ENCODE peak calls at places on chromosomes 7 and 10, in six cellular contexts. One of them, this sample, is unnamed.

GRCh38 chr10:96257944-96258343 is 13.4 kb downstream of the BLNK start:
- DNase-seq in AG09319: no peak
- DNase-seq in left colon: no peak
- DNase-seq in NCI-H510A treated with DMSO at 0.1 percent for 48 hours: no peak
- DNase-seq in fibroblast of mammary gland: no peak
- DNase-seq in AG10803: no peak
- DNase-seq in this sample: peak

GRCh38 chr10:11861341-11861740 is 38.2 kb downstream of the PROSER2 start:
- DNase-seq in AG10803: no peak
- DNase-seq in AG09319: no peak
- DNase-seq in NCI-H510A treated with DMSO at 0.1 percent for 48 hours: no peak
- DNase-seq in fibroblast of mammary gland: no peak
- DNase-seq in left colon: no peak
- DNase-seq in this sample: no peak

GRCh38 chr7:118245267-118246040 is 20.9 kb downstream of the ANKRD7 start:
- DNase-seq in AG09319: no peak
- DNase-seq in left colon: no peak
- DNase-seq in AG10803: no peak
- DNase-seq in fibroblast of mammary gland: no peak
- DNase-seq in NCI-H510A treated with DMSO at 0.1 percent for 48 hours: no peak
- DNase-seq in this sample: no peak

GRCh38 chr10:35027567-35027966 is 62.6 kb downstream of the CUL2 start:
- DNase-seq in left colon: no peak
- DNase-seq in NCI-H510A treated with DMSO at 0.1 percent for 48 hours: no peak
- DNase-seq in AG09319: no peak
- DNase-seq in AG10803: peak
- DNase-seq in fibroblast of mammary gland: peak
- DNase-seq in this sample: no peak

GRCh38 chr10:118708571-118708970 is 46.2 kb downstream of the CACUL1 start:
- DNase-seq in AG09319: no peak
- DNase-seq in AG10803: no peak
- DNase-seq in NCI-H510A treated with DMSO at 0.1 percent for 48 hours: no peak
- DNase-seq in left colon: no peak
- DNase-seq in fibroblast of mammary gland: no peak
- DNase-seq in this sample: no peak

GRCh38 chr7:132666076-132666775 is 90.0 kb upstream of the PLXNA4 start:
- DNase-seq in AG10803: peak
- DNase-seq in left colon: no peak
- DNase-seq in fibroblast of mammary gland: peak
- DNase-seq in AG09319: no peak
- DNase-seq in NCI-H510A treated with DMSO at 0.1 percent for 48 hours: no peak
- DNase-seq in this sample: no peak

GRCh38 chr7:117863618-117864017 is 9.6 kb downstream of the CTTNBP2 start:
- DNase-seq in AG10803: no peak
- DNase-seq in NCI-H510A treated with DMSO at 0.1 percent for 48 hours: no peak
- DNase-seq in fibroblast of mammary gland: no peak
- DNase-seq in AG09319: no peak
- DNase-seq in left colon: no peak
- DNase-seq in this sample: no peak

GRCh38 chr7:137343483-137343841 is at the start of gene PTN:
- DNase-seq in NCI-H510A treated with DMSO at 0.1 percent for 48 hours: peak
- DNase-seq in AG10803: peak
- DNase-seq in fibroblast of mammary gland: peak
- DNase-seq in AG09319: peak
- DNase-seq in left colon: peak
- DNase-seq in this sample: peak

GRCh38 chr7:112207106-112207592 is 654 bp downstream of the ZNF277 start:
- DNase-seq in AG09319: no peak
- DNase-seq in left colon: no peak
- DNase-seq in fibroblast of mammary gland: no peak
- DNase-seq in NCI-H510A treated with DMSO at 0.1 percent for 48 hours: no peak
- DNase-seq in AG10803: peak
- DNase-seq in this sample: no peak

GRCh38 chr10:131141207-131141606 is 170.3 kb downstream of the TCERG1L start:
- DNase-seq in NCI-H510A treated with DMSO at 0.1 percent for 48 hours: no peak
- DNase-seq in left colon: no peak
- DNase-seq in AG09319: no peak
- DNase-seq in AG10803: no peak
- DNase-seq in fibroblast of mammary gland: no peak
- DNase-seq in this sample: no peak

GRCh38 chr10:112886463-112886862 is 63.6 kb upstream of the TCF7L2 start:
- DNase-seq in AG09319: no peak
- DNase-seq in fibroblast of mammary gland: no peak
- DNase-seq in left colon: no peak
- DNase-seq in NCI-H510A treated with DMSO at 0.1 percent for 48 hours: no peak
- DNase-seq in AG10803: no peak
- DNase-seq in this sample: no peak

GRCh38 chr7:25894902-25895791 is 256.9 kb upstream of the NFE2L3 start:
- DNase-seq in AG10803: peak
- DNase-seq in fibroblast of mammary gland: peak
- DNase-seq in AG09319: no peak
- DNase-seq in NCI-H510A treated with DMSO at 0.1 percent for 48 hours: peak
- DNase-seq in left colon: peak
- DNase-seq in this sample: peak

GRCh38 chr7:141014091-141014490 is 661 bp downstream of the MRPS33 start:
- DNase-seq in AG09319: peak
- DNase-seq in left colon: no peak
- DNase-seq in fibroblast of mammary gland: peak
- DNase-seq in NCI-H510A treated with DMSO at 0.1 percent for 48 hours: no peak
- DNase-seq in AG10803: peak
- DNase-seq in this sample: no peak

GRCh38 chr7:30970594-30971094 is 6.9 kb downstream of the GHRHR start:
- DNase-seq in AG10803: no peak
- DNase-seq in AG09319: no peak
- DNase-seq in fibroblast of mammary gland: peak
- DNase-seq in left colon: no peak
- DNase-seq in NCI-H510A treated with DMSO at 0.1 percent for 48 hours: no peak
- DNase-seq in this sample: no peak

GRCh38 chr10:78470267-78471103 is 436.8 kb downstream of the RPS24 start:
- DNase-seq in AG09319: no peak
- DNase-seq in fibroblast of mammary gland: peak
- DNase-seq in left colon: no peak
- DNase-seq in AG10803: no peak
- DNase-seq in NCI-H510A treated with DMSO at 0.1 percent for 48 hours: peak
- DNase-seq in this sample: no peak

GRCh38 chr10:114181971-114182370 is 2.8 kb downstream of the TDRD1 start:
- DNase-seq in left colon: peak
- DNase-seq in NCI-H510A treated with DMSO at 0.1 percent for 48 hours: no peak
- DNase-seq in fibroblast of mammary gland: no peak
- DNase-seq in AG09319: no peak
- DNase-seq in AG10803: no peak
- DNase-seq in this sample: no peak

GRCh38 chr7:122902751-122903495 is 16.7 kb upstream of the CADPS2 start:
- DNase-seq in NCI-H510A treated with DMSO at 0.1 percent for 48 hours: no peak
- DNase-seq in left colon: no peak
- DNase-seq in AG10803: peak
- DNase-seq in AG09319: no peak
- DNase-seq in fibroblast of mammary gland: peak
- DNase-seq in this sample: no peak

GRCh38 chr10:132039371-132039770 is 26.4 kb upstream of the JAKMIP3 start:
- DNase-seq in left colon: no peak
- DNase-seq in NCI-H510A treated with DMSO at 0.1 percent for 48 hours: no peak
- DNase-seq in AG10803: no peak
- DNase-seq in fibroblast of mammary gland: no peak
- DNase-seq in AG09319: no peak
- DNase-seq in this sample: no peak

GRCh38 chr10:117374506-117375359 is 507 bp downstream of the PDZD8 start:
- DNase-seq in AG10803: peak
- DNase-seq in NCI-H510A treated with DMSO at 0.1 percent for 48 hours: peak
- DNase-seq in AG09319: no peak
- DNase-seq in fibroblast of mammary gland: peak
- DNase-seq in left colon: peak
- DNase-seq in this sample: peak

GRCh38 chr10:50653142-50653541 is 29.4 kb upstream of the SGMS1 start:
- DNase-seq in left colon: no peak
- DNase-seq in AG09319: peak
- DNase-seq in NCI-H510A treated with DMSO at 0.1 percent for 48 hours: no peak
- DNase-seq in AG10803: peak
- DNase-seq in fibroblast of mammary gland: peak
- DNase-seq in this sample: peak

GRCh38 chr10:31456463-31456862 is 137.4 kb downstream of the ZEB1 start:
- DNase-seq in AG09319: no peak
- DNase-seq in fibroblast of mammary gland: no peak
- DNase-seq in NCI-H510A treated with DMSO at 0.1 percent for 48 hours: no peak
- DNase-seq in left colon: no peak
- DNase-seq in AG10803: peak
- DNase-seq in this sample: no peak

GRCh38 chr10:43037942-43038782 is 38.7 kb upstream of the RET start:
- DNase-seq in fibroblast of mammary gland: no peak
- DNase-seq in AG10803: no peak
- DNase-seq in left colon: no peak
- DNase-seq in NCI-H510A treated with DMSO at 0.1 percent for 48 hours: no peak
- DNase-seq in AG09319: no peak
- DNase-seq in this sample: no peak

GRCh38 chr7:157668221-157668883 is 331.5 kb downstream of the DNAJB6 start:
- DNase-seq in AG09319: no peak
- DNase-seq in left colon: peak
- DNase-seq in AG10803: no peak
- DNase-seq in fibroblast of mammary gland: no peak
- DNase-seq in NCI-H510A treated with DMSO at 0.1 percent for 48 hours: no peak
- DNase-seq in this sample: no peak

GRCh38 chr10:121459765-121460453 is 138.3 kb downstream of the FGFR2 start:
- DNase-seq in left colon: no peak
- DNase-seq in NCI-H510A treated with DMSO at 0.1 percent for 48 hours: no peak
- DNase-seq in fibroblast of mammary gland: no peak
- DNase-seq in AG10803: peak
- DNase-seq in AG09319: no peak
- DNase-seq in this sample: no peak

GRCh38 chr7:4645241-4645640 is 36.9 kb upstream of the FOXK1 start:
- DNase-seq in NCI-H510A treated with DMSO at 0.1 percent for 48 hours: no peak
- DNase-seq in fibroblast of mammary gland: no peak
- DNase-seq in left colon: no peak
- DNase-seq in AG10803: peak
- DNase-seq in AG09319: no peak
- DNase-seq in this sample: no peak

GRCh38 chr10:29862926-29863614 is 196.3 kb downstream of the JCAD start:
- DNase-seq in AG09319: peak
- DNase-seq in AG10803: peak
- DNase-seq in fibroblast of mammary gland: peak
- DNase-seq in NCI-H510A treated with DMSO at 0.1 percent for 48 hours: no peak
- DNase-seq in left colon: no peak
- DNase-seq in this sample: no peak

GRCh38 chr10:29237786-29238185 is 51.1 kb upstream of the LYZL1 start:
- DNase-seq in NCI-H510A treated with DMSO at 0.1 percent for 48 hours: no peak
- DNase-seq in left colon: no peak
- DNase-seq in AG10803: no peak
- DNase-seq in fibroblast of mammary gland: no peak
- DNase-seq in AG09319: no peak
- DNase-seq in this sample: no peak

GRCh38 chr7:104922187-104923009 is 91.6 kb upstream of the KMT2E start:
- DNase-seq in AG09319: no peak
- DNase-seq in left colon: no peak
- DNase-seq in fibroblast of mammary gland: peak
- DNase-seq in AG10803: peak
- DNase-seq in NCI-H510A treated with DMSO at 0.1 percent for 48 hours: no peak
- DNase-seq in this sample: no peak

GRCh38 chr7:32330602-32331001 is 159.6 kb downstream of the LSM5 start:
- DNase-seq in NCI-H510A treated with DMSO at 0.1 percent for 48 hours: no peak
- DNase-seq in AG10803: no peak
- DNase-seq in AG09319: no peak
- DNase-seq in left colon: no peak
- DNase-seq in fibroblast of mammary gland: no peak
- DNase-seq in this sample: no peak

GRCh38 chr7:30920584-30921539 is 9.2 kb downstream of the AQP1 start:
- DNase-seq in left colon: peak
- DNase-seq in NCI-H510A treated with DMSO at 0.1 percent for 48 hours: peak
- DNase-seq in fibroblast of mammary gland: peak
- DNase-seq in AG09319: no peak
- DNase-seq in AG10803: peak
- DNase-seq in this sample: no peak

GRCh38 chr7:158531661-158532060 is 56.0 kb downstream of the PTPRN2 start:
- DNase-seq in NCI-H510A treated with DMSO at 0.1 percent for 48 hours: peak
- DNase-seq in AG10803: no peak
- DNase-seq in left colon: no peak
- DNase-seq in AG09319: no peak
- DNase-seq in fibroblast of mammary gland: no peak
- DNase-seq in this sample: no peak

GRCh38 chr7:148290451-148291005 is 300.0 kb upstream of the C7orf33 start:
- DNase-seq in AG10803: no peak
- DNase-seq in fibroblast of mammary gland: no peak
- DNase-seq in left colon: no peak
- DNase-seq in AG09319: no peak
- DNase-seq in NCI-H510A treated with DMSO at 0.1 percent for 48 hours: no peak
- DNase-seq in this sample: no peak

GRCh38 chr10:31099101-31099500 is 67.4 kb upstream of the ZNF438 start:
- DNase-seq in AG09319: no peak
- DNase-seq in left colon: peak
- DNase-seq in NCI-H510A treated with DMSO at 0.1 percent for 48 hours: no peak
- DNase-seq in AG10803: no peak
- DNase-seq in fibroblast of mammary gland: no peak
- DNase-seq in this sample: no peak

GRCh38 chr7:140200102-140200989 is 23.6 kb upstream of the KDM7A start:
- DNase-seq in fibroblast of mammary gland: peak
- DNase-seq in AG10803: peak
- DNase-seq in AG09319: no peak
- DNase-seq in NCI-H510A treated with DMSO at 0.1 percent for 48 hours: no peak
- DNase-seq in left colon: peak
- DNase-seq in this sample: no peak

This sample was measured in midbrain.